ENCODE peak calls at places on chromosomes 5 and 9, in four cellular contexts. One of them, this sample, is unnamed. For H3K79me2 and H3K9me2, the result is how much of the 10 kb centered on the place peaks cover.

GRCh38 chr5:115888027-115888426 is 46.3 kb downstream of the AP3S1 start:
- DNase-seq in GM23338: peak
- DNase-seq in SK-N-SH: no peak
- DNase-seq in MM.1S: no peak
- DNase-seq in this sample: peak

GRCh38 chr9:125626187-125626586 is 80.8 kb downstream of the MAPKAP1 start:
- DNase-seq in GM23338: no peak
- DNase-seq in MM.1S: no peak
- DNase-seq in SK-N-SH: no peak
- DNase-seq in this sample: peak

GRCh38 chr5:56651893-56652292 is 163.5 kb upstream of the MAP3K1 start:
- DNase-seq in SK-N-SH: no peak
- DNase-seq in GM23338: no peak
- DNase-seq in MM.1S: no peak
- DNase-seq in this sample: no peak

GRCh38 chr9:113536483-113537226 is 73.1 kb downstream of the RGS3 start:
- DNase-seq in GM23338: no peak
- DNase-seq in SK-N-SH: peak
- DNase-seq in MM.1S: no peak
- DNase-seq in this sample: no peak

GRCh38 chr9:7206221-7206758 is 448.5 kb downstream of the KDM4C start:
- DNase-seq in MM.1S: no peak
- DNase-seq in SK-N-SH: no peak
- DNase-seq in GM23338: no peak
- DNase-seq in this sample: no peak

GRCh38 chr5:19734706-19735240 is 253.2 kb downstream of the CDH18 start:
- DNase-seq in MM.1S: no peak
- DNase-seq in GM23338: no peak
- DNase-seq in SK-N-SH: no peak
- DNase-seq in this sample: no peak

GRCh38 chr9:121636411-121636865 is 15.0 kb upstream of the DAB2IP start:
- DNase-seq in SK-N-SH: peak
- DNase-seq in MM.1S: no peak
- DNase-seq in GM23338: no peak
- DNase-seq in this sample: peak

GRCh38 chr5:111583761-111584203 is 71.4 kb upstream of the STARD4 start:
- DNase-seq in GM23338: no peak
- DNase-seq in SK-N-SH: no peak
- DNase-seq in MM.1S: no peak
- DNase-seq in this sample: peak

GRCh38 chr9:97568461-97569275 is 64.5 kb downstream of the TSTD2 start:
- DNase-seq in GM23338: no peak
- DNase-seq in SK-N-SH: no peak
- DNase-seq in MM.1S: no peak
- DNase-seq in this sample: no peak

GRCh38 chr5:135112008-135112670 is 78.1 kb upstream of the PITX1 start:
- DNase-seq in GM23338: no peak
- DNase-seq in MM.1S: no peak
- DNase-seq in SK-N-SH: no peak
- DNase-seq in this sample: no peak

GRCh38 chr5:53482717-53483638 is 2.5 kb downstream of the FST start:
- DNase-seq in SK-N-SH: peak
- DNase-seq in MM.1S: peak
- DNase-seq in GM23338: peak
- DNase-seq in this sample: peak

GRCh38 chr9:37938121-37938906 is 34.4 kb upstream of the SLC25A51 start:
- DNase-seq in GM23338: no peak
- DNase-seq in SK-N-SH: peak
- DNase-seq in MM.1S: no peak
- DNase-seq in this sample: peak

GRCh38 chr5:123717139-123717538 is 205.2 kb downstream of the CSNK1G3 start:
- DNase-seq in SK-N-SH: no peak
- DNase-seq in MM.1S: no peak
- DNase-seq in GM23338: no peak
- DNase-seq in this sample: peak

GRCh38 chr5:64864171-64864570 is 95.4 kb downstream of the CWC27 start:
- DNase-seq in SK-N-SH: no peak
- DNase-seq in MM.1S: no peak
- DNase-seq in GM23338: no peak
- DNase-seq in this sample: no peak

GRCh38 chr5:151155149-151155776 is 2.3 kb downstream of the ANXA6 start:
- DNase-seq in GM23338: no peak
- DNase-seq in SK-N-SH: no peak
- DNase-seq in MM.1S: no peak
- DNase-seq in this sample: peak

GRCh38 chr9:91948423-91949292 is 1.4 kb downstream of the ROR2 start:
- DNase-seq in MM.1S: peak
- DNase-seq in SK-N-SH: peak
- DNase-seq in GM23338: peak
- DNase-seq in this sample: peak

GRCh38 chr5:142979636-142980035 is 209.5 kb downstream of the ARHGAP26 start:
- DNase-seq in MM.1S: no peak
- DNase-seq in GM23338: no peak
- DNase-seq in SK-N-SH: no peak
- DNase-seq in this sample: no peak

GRCh38 chr5:6715758-6716633 is 2.8 kb downstream of the TENT4A start:
- DNase-seq in GM23338: no peak
- DNase-seq in SK-N-SH: no peak
- DNase-seq in MM.1S: peak
- DNase-seq in this sample: no peak

GRCh38 chr9:88184986-88185385 is 46.7 kb upstream of the SPATA31C2 start:
- DNase-seq in GM23338: no peak
- DNase-seq in MM.1S: no peak
- DNase-seq in SK-N-SH: peak
- DNase-seq in this sample: no peak

GRCh38 chr5:61177716-61178115 is 15.4 kb upstream of the SMIM15 start:
- DNase-seq in MM.1S: peak
- DNase-seq in GM23338: no peak
- DNase-seq in SK-N-SH: no peak
- DNase-seq in this sample: no peak

GRCh38 chr5:160175438-160176218 is 53.7 kb upstream of the FABP6 start:
- DNase-seq in SK-N-SH: peak
- DNase-seq in MM.1S: no peak
- DNase-seq in GM23338: no peak
- DNase-seq in this sample: peak

GRCh38 chr9:81526587-81526986 is 162.8 kb downstream of the TLE1 start:
- DNase-seq in MM.1S: no peak
- DNase-seq in SK-N-SH: no peak
- DNase-seq in GM23338: no peak
- DNase-seq in this sample: peak

GRCh38 chr5:111512026-111512405 is 319 bp downstream of the STARD4 start:
- DNase-seq in SK-N-SH: no peak
- DNase-seq in GM23338: peak
- DNase-seq in MM.1S: peak
- DNase-seq in this sample: peak

GRCh38 chr5:15555176-15555575 is 55.2 kb downstream of the FBXL7 start:
- DNase-seq in MM.1S: no peak
- DNase-seq in SK-N-SH: no peak
- DNase-seq in GM23338: no peak
- DNase-seq in this sample: no peak

GRCh38 chr5:115979628-115980041 is 17.4 kb downstream of the LVRN start:
- DNase-seq in MM.1S: no peak
- DNase-seq in SK-N-SH: no peak
- DNase-seq in GM23338: no peak
- DNase-seq in this sample: peak

GRCh38 chr5:171261361-171261760 is 47.7 kb upstream of the TLX3 start:
- DNase-seq in SK-N-SH: no peak
- DNase-seq in GM23338: no peak
- DNase-seq in MM.1S: no peak
- DNase-seq in this sample: no peak

GRCh38 chr5:95631265-95631957 is 11.5 kb downstream of the GPR150 start:
- DNase-seq in MM.1S: no peak
- DNase-seq in SK-N-SH: no peak
- DNase-seq in GM23338: no peak
- DNase-seq in this sample: peak

GRCh38 chr5:12522116-12522515 is 617.9 kb upstream of the CTNND2 start:
- DNase-seq in MM.1S: no peak
- DNase-seq in SK-N-SH: no peak
- DNase-seq in GM23338: no peak
- DNase-seq in this sample: no peak

GRCh38 chr5:180102636-180103035 is 31.1 kb upstream of the RNF130 start:
- DNase-seq in MM.1S: no peak
- DNase-seq in GM23338: no peak
- DNase-seq in SK-N-SH: no peak
- DNase-seq in this sample: no peak

GRCh38 chr9:120715331-120715924 is 1.2 kb upstream of the MEGF9 start:
- DNase-seq in SK-N-SH: peak
- DNase-seq in MM.1S: no peak
- DNase-seq in GM23338: peak
- DNase-seq in this sample: peak

GRCh38 chr9:132224645-132225044 is 62.8 kb downstream of the NTNG2 start:
- DNase-seq in MM.1S: no peak
- DNase-seq in SK-N-SH: no peak
- DNase-seq in GM23338: no peak
- DNase-seq in this sample: no peak

GRCh38 chr9:100170085-100170484 is 71.0 kb downstream of the INVS start:
- DNase-seq in GM23338: no peak
- DNase-seq in SK-N-SH: no peak
- DNase-seq in MM.1S: no peak
- DNase-seq in this sample: peak

GRCh38 chr9:122057211-122057610 is 35.9 kb downstream of the TTLL11 start:
- DNase-seq in MM.1S: no peak
- DNase-seq in GM23338: no peak
- DNase-seq in SK-N-SH: no peak
- DNase-seq in this sample: no peak

GRCh38 chr5:21685536-21685935 is 1167.6 kb downstream of the CDH12 start:
- DNase-seq in MM.1S: no peak
- DNase-seq in SK-N-SH: no peak
- DNase-seq in GM23338: no peak
- DNase-seq in this sample: peak

GRCh38 chr5:141848771-141849370 is 29.3 kb downstream of the PCDH1 start:
- DNase-seq in SK-N-SH: no peak
- DNase-seq in MM.1S: peak
- DNase-seq in GM23338: peak
- DNase-seq in this sample: peak

GRCh38 chr5:127518319-127518621 is 830 bp downstream of the PRRC1 start:
- DNase-seq in MM.1S: peak
- DNase-seq in SK-N-SH: no peak
- DNase-seq in GM23338: no peak
- DNase-seq in this sample: no peak

GRCh38 chr5:171201285-171201684 is 107.8 kb upstream of the TLX3 start:
- DNase-seq in SK-N-SH: peak
- DNase-seq in GM23338: peak
- DNase-seq in MM.1S: no peak
- DNase-seq in this sample: no peak

GRCh38 chr9:127838375-127839078 is 15.9 kb downstream of the ENG start:
- DNase-seq in GM23338: no peak
- DNase-seq in SK-N-SH: no peak
- DNase-seq in MM.1S: no peak
- DNase-seq in this sample: peak
- H3K79me2 ChIP-seq in GM23338: under half
- H3K79me2 ChIP-seq in SK-N-SH: under half
- H3K79me2 ChIP-seq in MM.1S: under half
- H3K79me2 ChIP-seq in this sample: half or more

GRCh38 chr9:21160178-21160577 is 6.3 kb downstream of the IFNA21 start:
- DNase-seq in GM23338: no peak
- DNase-seq in MM.1S: peak
- DNase-seq in SK-N-SH: no peak
- DNase-seq in this sample: no peak
- H3K4me3 ChIP-seq in GM23338: no peak
- H3K4me3 ChIP-seq in MM.1S: no peak
- H3K4me3 ChIP-seq in SK-N-SH: no peak
- H3K4me3 ChIP-seq in this sample: no peak

DNA sequence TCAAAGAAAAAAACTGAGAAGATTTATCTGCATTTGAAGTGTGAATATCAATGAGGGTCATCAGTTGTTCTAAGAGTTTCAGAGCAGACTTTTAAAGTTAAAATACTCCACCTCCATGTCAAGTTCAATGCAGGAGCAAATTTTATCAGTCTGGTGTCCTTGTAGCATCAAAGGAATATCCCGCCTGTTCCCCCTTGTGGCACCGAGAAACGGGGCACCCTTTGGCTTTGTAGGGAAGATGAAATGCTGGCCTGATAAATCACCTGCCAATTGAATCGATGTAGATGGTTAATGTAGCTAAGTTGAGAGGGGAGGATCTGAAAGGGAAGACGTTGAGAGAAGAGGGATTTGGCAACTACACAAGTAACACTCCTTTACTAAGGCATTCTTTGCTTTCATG is 714.5 kb downstream of the EFNA5 start:
- DNase-seq in SK-N-SH: no peak
- DNase-seq in GM23338: peak
- DNase-seq in MM.1S: no peak
- DNase-seq in this sample: no peak
- H3K9me2 ChIP-seq in SK-N-SH: under half
- H3K9me2 ChIP-seq in GM23338: under half
- H3K9me2 ChIP-seq in MM.1S: under half
- H3K9me2 ChIP-seq in this sample: under half

GRCh38 chr5:55327281-55327680 is 19.5 kb downstream of the MTREX start:
- DNase-seq in GM23338: no peak
- DNase-seq in MM.1S: no peak
- DNase-seq in SK-N-SH: no peak
- DNase-seq in this sample: no peak

GRCh38 chr5:55331321-55331720 is 23.5 kb downstream of the MTREX start:
- DNase-seq in GM23338: no peak
- DNase-seq in SK-N-SH: no peak
- DNase-seq in MM.1S: no peak
- DNase-seq in this sample: no peak

GRCh38 chr5:55338092-55338613 is 30.4 kb downstream of the MTREX start:
- DNase-seq in GM23338: no peak
- DNase-seq in MM.1S: peak
- DNase-seq in SK-N-SH: no peak
- DNase-seq in this sample: peak

GRCh38 chr5:55333811-55334210 is 26.0 kb downstream of the MTREX start:
- DNase-seq in SK-N-SH: no peak
- DNase-seq in MM.1S: no peak
- DNase-seq in GM23338: no peak
- DNase-seq in this sample: no peak

GRCh38 chr5:55333017-55333416 is 25.2 kb downstream of the MTREX start:
- DNase-seq in SK-N-SH: no peak
- DNase-seq in GM23338: no peak
- DNase-seq in MM.1S: no peak
- DNase-seq in this sample: no peak
- H3K79me2 ChIP-seq in SK-N-SH: under half
- H3K79me2 ChIP-seq in GM23338: half or more
- H3K79me2 ChIP-seq in MM.1S: half or more
- H3K79me2 ChIP-seq in this sample: half or more